ENCODE peak calls at places on chromosomes 2 and 18, in ten cellular contexts. B is stomach, A is IMR-90, K is H1, H is prostate gland, M is body of pancreas, J is A549, W is K562, V is adrenal gland, C is lower leg skin. R is an unnamed sample.
A peak's percentile ranks its signal among the peaks of the same experiment; 100 is the strongest.

GRCh38 chr18:58314284-58314683 is 270.3 kb downstream of the NEDD4L start:
- DNase-seq in B (peak; percentile 43), A (peak; percentile 95), K (no peak), H (peak; percentile 68), M (peak; percentile 90), J (no peak), W (peak; percentile 20), V (peak; percentile 95), C (no peak), R (no peak)

GRCh38 chr2:56565143-56565542 is 381.4 kb downstream of the CCDC85A start:
- DNase-seq in B (no peak), A (no peak), K (no peak), H (no peak), M (no peak), J (no peak), W (no peak), V (no peak), C (no peak), R (no peak)

GRCh38 chr2:202847693-202848524 is 23.7 kb downstream of the ICA1L start:
- DNase-seq in B (no peak), A (no peak), K (no peak), H (no peak), M (no peak), J (no peak), W (no peak), V (no peak), C (no peak), R (no peak)

GRCh38 chr2:10321590-10321989 is 18.9 kb downstream of the HPCAL1 start:
- DNase-seq in B (no peak), A (no peak), K (no peak), H (no peak), M (no peak), J (no peak), W (no peak), V (no peak), C (no peak), R (no peak)

GRCh38 chr2:88170472-88170892 is 336 bp downstream of the THNSL2 start:
- DNase-seq in B (no peak), A (no peak), K (peak; percentile 65), H (peak; percentile 23), M (no peak), J (no peak), W (no peak), V (no peak), C (peak; percentile 88), R (no peak)

GRCh38 chr2:44291281-44292248 is 16.3 kb downstream of the SLC3A1 start:
- DNase-seq in B (peak; percentile 84), A (peak; percentile 75), K (no peak), H (peak; percentile 75), M (peak; percentile 91), J (peak; percentile 81), W (peak; percentile 45), V (peak; percentile 67), C (no peak), R (peak; percentile 38)

GRCh38 chr2:215906458-215906857 is 106.9 kb downstream of the MREG start:
- DNase-seq in B (no peak), A (no peak), K (no peak), H (no peak), M (no peak), J (no peak), W (no peak), V (no peak), C (no peak), R (no peak)

GRCh38 chr2:169715379-169716228 is 18.0 kb upstream of the KLHL23 start:
- DNase-seq in B (peak; percentile 83), A (peak; percentile 41), K (no peak), H (peak; percentile 91), M (peak; percentile 76), J (no peak), W (peak; percentile 76), V (peak; percentile 24), C (no peak), R (no peak)

GRCh38 chr2:1595274-1595673 is 149.0 kb downstream of the PXDN start:
- DNase-seq in B (no peak), A (no peak), K (no peak), H (no peak), M (no peak), J (no peak), W (no peak), V (no peak), C (no peak), R (no peak)

GRCh38 chr2:98763209-98763951 is 32.4 kb upstream of the MGAT4A start:
- DNase-seq in B (no peak), A (no peak), K (no peak), H (no peak), M (no peak), J (no peak), W (no peak), V (no peak), C (no peak), R (no peak)

GRCh38 chr18:69250305-69251151 is 150.2 kb upstream of the DOK6 start:
- DNase-seq in B (no peak), A (peak; percentile 55), K (no peak), H (no peak), M (no peak), J (no peak), W (no peak), V (no peak), C (no peak), R (no peak)

GRCh38 chr2:9565436-9566153 is 10.0 kb upstream of the ADAM17 start:
- DNase-seq in B (peak; percentile 80), A (peak; percentile 96), K (no peak), H (peak; percentile 54), M (peak; percentile 88), J (peak; percentile 80), W (peak; percentile 26), V (peak; percentile 91), C (peak; percentile 92), R (peak; percentile 63)

GRCh38 chr2:106886916-106887758 is 1.2 kb upstream of the ST6GAL2 start:
- DNase-seq in B (peak; percentile 68), A (no peak), K (peak; percentile 85), H (peak; percentile 46), M (peak; percentile 49), J (peak; percentile 34), W (no peak), V (no peak), C (no peak), R (no peak)

GRCh38 chr2:223042704-223043118 is 9.3 kb upstream of the KCNE4 start:
- DNase-seq in B (no peak), A (peak; percentile 80), K (no peak), H (no peak), M (no peak), J (no peak), W (peak; percentile 44), V (no peak), C (no peak), R (no peak)

GRCh38 chr2:225100856-225101294 is 58.6 kb upstream of the DOCK10 start:
- DNase-seq in B (no peak), A (peak; percentile 97), K (no peak), H (no peak), M (no peak), J (peak; percentile 71), W (peak; percentile 1), V (no peak), C (no peak), R (peak; percentile 25)

GRCh38 chr2:32008811-32009478 is 1.9 kb downstream of the MEMO1 start:
- DNase-seq in B (no peak), A (peak; percentile 51), K (no peak), H (peak; percentile 15), M (peak; percentile 20), J (no peak), W (peak; percentile 41), V (no peak), C (peak; percentile 76), R (peak; percentile 15)

GRCh38 chr2:130390460-130391057 is 34.7 kb downstream of the PTPN18 start:
- DNase-seq in B (peak; percentile 60), A (no peak), K (no peak), H (peak; percentile 41), M (peak; percentile 69), J (no peak), W (no peak), V (peak; percentile 47), C (peak; percentile 86), R (no peak)
- TF ChIP-seq POLR2A in B (no peak), A (no peak), K (no peak), H (no peak), M (peak; percentile 61), J (no peak), W (no peak), V (no peak), C (no peak), R (no peak)

DNA sequence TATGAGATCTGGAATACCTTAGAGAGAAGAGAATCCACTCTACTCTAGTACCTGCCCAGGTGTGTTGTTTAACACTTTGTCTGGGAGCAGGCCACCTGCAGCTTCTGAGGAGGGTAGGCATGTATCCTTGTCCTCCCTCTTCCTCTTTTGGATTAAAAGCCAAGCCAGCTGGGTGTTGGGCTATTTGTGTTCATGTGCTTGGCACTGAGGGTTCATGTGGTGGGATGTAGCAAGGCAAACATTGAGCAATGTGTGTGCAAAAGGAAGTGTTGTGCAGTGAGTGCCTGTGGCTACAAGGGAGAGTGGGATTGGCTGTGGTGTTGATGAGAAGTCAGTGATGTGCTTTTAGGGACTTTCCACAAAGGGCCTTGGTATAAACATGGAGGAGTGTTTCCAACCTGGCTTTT is 23.0 kb downstream of the TTLL4 start:
- DNase-seq in B (peak; percentile 34), A (peak; percentile 93), K (no peak), H (no peak), M (no peak), J (peak; percentile 10), W (no peak), V (peak; percentile 30), C (no peak), R (no peak)
- TF ChIP-seq POLR2A in B (no peak), A (no peak), K (no peak), H (no peak), M (no peak), J (no peak), W (no peak), V (no peak), C (no peak), R (no peak)

DNA sequence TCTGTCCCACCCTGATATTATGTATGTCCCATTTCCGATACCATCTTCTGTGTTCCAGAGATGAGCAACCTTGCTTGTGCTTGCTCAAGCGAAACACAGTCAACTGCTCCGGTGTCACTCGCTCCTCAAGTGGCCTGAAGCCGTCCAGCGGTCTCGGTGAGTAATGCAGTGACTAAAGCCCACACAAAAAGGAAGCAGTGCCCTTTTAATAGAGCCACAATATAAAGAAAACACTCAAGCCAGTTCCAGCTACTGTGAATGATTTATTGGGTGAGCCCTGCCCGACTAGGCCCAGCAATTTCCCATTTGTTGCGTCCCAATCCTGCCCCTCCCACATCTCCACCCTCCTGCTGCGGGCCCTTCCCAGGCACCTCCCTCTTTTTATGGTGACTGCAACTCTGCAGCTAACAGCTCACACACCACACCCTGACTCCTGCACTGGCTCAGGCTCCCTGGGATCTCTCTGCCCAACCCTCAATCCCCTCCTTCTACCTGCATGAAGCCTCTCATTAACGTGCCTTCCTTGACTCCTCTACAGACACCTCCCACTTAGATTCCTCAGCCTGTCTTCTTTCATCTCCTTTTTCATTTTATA is 44.2 kb upstream of the DSC1 start:
- DNase-seq in B (peak; percentile 81), A (peak; percentile 23), K (peak; percentile 52), H (peak; percentile 91), M (peak; percentile 83), J (peak; percentile 58), W (peak; percentile 79), V (peak; percentile 46), C (peak; percentile 92), R (peak; percentile 30)
- TF ChIP-seq POLR2A in B (no peak), A (no peak), K (no peak), H (peak; percentile 19), M (peak; percentile 82), J (no peak), W (no peak), V (no peak), C (no peak), R (no peak)

DNA sequence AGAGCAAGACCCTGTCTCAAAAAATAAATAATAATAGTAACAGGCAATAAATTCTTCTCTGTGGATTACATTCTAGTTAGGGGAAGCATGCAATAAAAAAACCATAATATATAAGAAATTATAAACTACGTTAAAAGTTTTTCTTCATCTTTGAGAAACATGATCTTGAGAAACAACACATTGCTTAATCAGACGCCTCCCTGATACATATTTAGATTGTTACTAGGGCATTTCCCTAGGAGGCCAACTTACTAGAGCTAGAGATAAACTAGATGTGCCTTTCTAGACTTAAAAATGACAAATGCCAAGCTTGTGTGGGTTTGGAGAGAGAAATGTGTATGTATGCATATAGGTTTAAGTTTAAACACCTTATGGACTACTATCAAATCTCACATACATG is 76.3 kb upstream of the GALNT5 start:
- DNase-seq in B (no peak), A (peak; percentile 42), K (no peak), H (no peak), M (no peak), J (no peak), W (no peak), V (no peak), C (no peak), R (no peak)
- TF ChIP-seq POLR2A in B (no peak), A (no peak), K (no peak), H (no peak), M (no peak), J (no peak), W (no peak), V (no peak), C (no peak), R (no peak)